ENCODE peak calls at places on chromosomes 1 and 21, in four cellular contexts. One of them, this sample, is unnamed.

GRCh38 chr1:110637475-110637874 is 31.3 kb upstream of the KCNA2 start:
- DNase-seq in neuronal stem cell: no peak
- DNase-seq in sigmoid colon: no peak
- DNase-seq in thoracic aorta: no peak
- DNase-seq in this sample: no peak

GRCh38 chr1:85661767-85662166 is 46.5 kb downstream of the ZNHIT6 start:
- DNase-seq in thoracic aorta: no peak
- DNase-seq in sigmoid colon: no peak
- DNase-seq in neuronal stem cell: no peak
- DNase-seq in this sample: no peak

GRCh38 chr1:61070054-61070453 is 12.3 kb upstream of the NFIA start:
- DNase-seq in thoracic aorta: no peak
- DNase-seq in neuronal stem cell: no peak
- DNase-seq in sigmoid colon: no peak
- DNase-seq in this sample: no peak

GRCh38 chr1:35539073-35539823 is 18.0 kb downstream of the KIAA0319L start:
- DNase-seq in neuronal stem cell: peak; percentile 32
- DNase-seq in thoracic aorta: no peak
- DNase-seq in sigmoid colon: no peak
- DNase-seq in this sample: no peak

GRCh38 chr1:228347181-228347580 is 59.5 kb downstream of the TRIM11 start:
- DNase-seq in neuronal stem cell: no peak
- DNase-seq in sigmoid colon: peak; percentile 17
- DNase-seq in thoracic aorta: no peak
- DNase-seq in this sample: no peak

GRCh38 chr1:41538741-41539415 is 54.4 kb upstream of the EDN2 start:
- DNase-seq in thoracic aorta: no peak
- DNase-seq in neuronal stem cell: no peak
- DNase-seq in sigmoid colon: peak; percentile 15
- DNase-seq in this sample: no peak

GRCh38 chr1:37734629-37735591 is 30.0 kb downstream of the EPHA10 start:
- DNase-seq in thoracic aorta: no peak
- DNase-seq in sigmoid colon: no peak
- DNase-seq in neuronal stem cell: peak; percentile 33
- DNase-seq in this sample: no peak

GRCh38 chr1:185459141-185459540 is 142.1 kb upstream of the IVNS1ABP start:
- DNase-seq in sigmoid colon: no peak
- DNase-seq in neuronal stem cell: no peak
- DNase-seq in thoracic aorta: no peak
- DNase-seq in this sample: no peak

GRCh38 chr1:214107322-214108096 is 119.7 kb downstream of the PROX1 start:
- DNase-seq in neuronal stem cell: no peak
- DNase-seq in thoracic aorta: no peak
- DNase-seq in sigmoid colon: no peak
- DNase-seq in this sample: no peak

GRCh38 chr21:28336299-28336698 is 656.4 kb downstream of the LTN1 start:
- DNase-seq in neuronal stem cell: no peak
- DNase-seq in sigmoid colon: no peak
- DNase-seq in thoracic aorta: no peak
- DNase-seq in this sample: no peak

GRCh38 chr1:171457412-171457811 is 27.9 kb upstream of the PRRC2C start:
- DNase-seq in thoracic aorta: no peak
- DNase-seq in neuronal stem cell: no peak
- DNase-seq in sigmoid colon: no peak
- DNase-seq in this sample: no peak

GRCh38 chr1:218711021-218711420 is 365.9 kb downstream of the TGFB2 start:
- DNase-seq in neuronal stem cell: no peak
- DNase-seq in sigmoid colon: no peak
- DNase-seq in thoracic aorta: no peak
- DNase-seq in this sample: no peak

GRCh38 chr1:34928865-34929496 is 469 bp downstream of the DLGAP3 start:
- DNase-seq in sigmoid colon: no peak
- DNase-seq in neuronal stem cell: no peak
- DNase-seq in thoracic aorta: no peak
- DNase-seq in this sample: no peak

GRCh38 chr1:53639996-53640695 is 98.8 kb downstream of the GLIS1 start:
- DNase-seq in thoracic aorta: no peak
- DNase-seq in neuronal stem cell: no peak
- DNase-seq in sigmoid colon: no peak
- DNase-seq in this sample: no peak

GRCh38 chr1:37691497-37692077 is 729 bp upstream of the CDCA8 start:
- DNase-seq in neuronal stem cell: no peak
- DNase-seq in thoracic aorta: no peak
- DNase-seq in sigmoid colon: peak; percentile 74
- DNase-seq in this sample: no peak

GRCh38 chr1:78101514-78101913 is 55.7 kb downstream of the GIPC2 start:
- DNase-seq in neuronal stem cell: no peak
- DNase-seq in sigmoid colon: no peak
- DNase-seq in thoracic aorta: peak; percentile 49
- DNase-seq in this sample: no peak

GRCh38 chr1:169941982-169942830 is 48.5 kb upstream of the SCYL3 start:
- DNase-seq in thoracic aorta: no peak
- DNase-seq in neuronal stem cell: no peak
- DNase-seq in sigmoid colon: no peak
- DNase-seq in this sample: no peak

DNA sequence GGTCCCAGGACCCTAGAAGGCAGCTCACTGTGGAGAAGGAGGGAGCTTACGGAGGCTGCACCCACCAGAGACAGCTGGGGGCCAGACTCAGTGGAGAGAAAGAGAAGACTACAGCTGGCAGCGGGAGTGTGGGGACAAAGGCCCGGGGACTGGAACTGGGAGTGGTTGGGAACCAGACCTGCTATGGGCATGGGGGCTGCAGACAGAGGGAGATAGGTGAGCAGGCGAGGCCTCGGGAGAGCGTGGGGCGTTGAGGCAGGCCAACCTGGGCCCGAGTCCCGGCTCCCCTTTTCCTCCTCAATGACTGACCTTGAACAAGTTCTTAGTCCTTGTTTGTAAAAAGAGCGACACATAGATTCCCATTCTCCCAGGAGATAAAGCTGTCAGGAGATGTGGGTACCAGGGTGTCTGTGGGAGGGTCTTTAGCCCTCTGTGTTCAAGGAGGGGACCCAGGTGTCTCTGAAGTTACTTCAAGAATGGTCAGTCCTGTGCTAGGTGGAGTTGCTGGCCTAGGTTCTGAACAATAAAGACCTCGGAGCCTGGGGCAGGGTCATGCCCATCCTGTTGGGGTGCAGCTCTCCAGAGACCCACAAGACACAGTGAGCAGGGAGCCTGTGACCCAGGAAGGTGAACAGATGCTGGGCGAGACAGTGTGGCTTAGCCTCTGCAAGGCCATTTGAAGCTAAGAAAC is 87.9 kb downstream of the ITPKB start:
- DNase-seq in thoracic aorta: no peak
- DNase-seq in neuronal stem cell: no peak
- DNase-seq in sigmoid colon: no peak
- DNase-seq in this sample: no peak
- H3K27ac ChIP-seq in thoracic aorta: no peak overlapping the region
- H3K27ac ChIP-seq in neuronal stem cell: no peak overlapping the region
- H3K27ac ChIP-seq in sigmoid colon: no peak overlapping the region
- H3K27ac ChIP-seq in this sample: no peak overlapping the region

GRCh38 chr1:56709995-56710394 is 64.9 kb downstream of the PRKAA2 start:
- DNase-seq in sigmoid colon: no peak
- DNase-seq in thoracic aorta: no peak
- DNase-seq in neuronal stem cell: no peak
- DNase-seq in this sample: no peak
- H3K27ac ChIP-seq in sigmoid colon: no peak overlapping the region
- H3K27ac ChIP-seq in thoracic aorta: no peak overlapping the region
- H3K27ac ChIP-seq in neuronal stem cell: no peak overlapping the region
- H3K27ac ChIP-seq in this sample: no peak overlapping the region

GRCh38 chr1:161037661-161038522 is 872 bp downstream of the TSTD1 start:
- DNase-seq in thoracic aorta: no peak
- DNase-seq in sigmoid colon: no peak
- DNase-seq in neuronal stem cell: peak; percentile 26
- DNase-seq in this sample: no peak
- H3K27ac ChIP-seq in thoracic aorta: no peak overlapping the region
- H3K27ac ChIP-seq in sigmoid colon: no peak overlapping the region
- H3K27ac ChIP-seq in neuronal stem cell: peak overlapping the region; percentile 2
- H3K27ac ChIP-seq in this sample: peak overlapping the region; percentile 77

GRCh38 chr1:98314591-98314990 is 346.9 kb upstream of the SNX7 start:
- DNase-seq in neuronal stem cell: no peak
- DNase-seq in thoracic aorta: no peak
- DNase-seq in sigmoid colon: no peak
- DNase-seq in this sample: no peak

GRCh38 chr1:98321191-98321590 is 340.3 kb upstream of the SNX7 start:
- DNase-seq in sigmoid colon: no peak
- DNase-seq in thoracic aorta: no peak
- DNase-seq in neuronal stem cell: no peak
- DNase-seq in this sample: no peak

GRCh38 chr1:98315309-98315708 is 346.2 kb upstream of the SNX7 start:
- DNase-seq in neuronal stem cell: no peak
- DNase-seq in sigmoid colon: no peak
- DNase-seq in thoracic aorta: peak; percentile 17
- DNase-seq in this sample: no peak

DNA sequence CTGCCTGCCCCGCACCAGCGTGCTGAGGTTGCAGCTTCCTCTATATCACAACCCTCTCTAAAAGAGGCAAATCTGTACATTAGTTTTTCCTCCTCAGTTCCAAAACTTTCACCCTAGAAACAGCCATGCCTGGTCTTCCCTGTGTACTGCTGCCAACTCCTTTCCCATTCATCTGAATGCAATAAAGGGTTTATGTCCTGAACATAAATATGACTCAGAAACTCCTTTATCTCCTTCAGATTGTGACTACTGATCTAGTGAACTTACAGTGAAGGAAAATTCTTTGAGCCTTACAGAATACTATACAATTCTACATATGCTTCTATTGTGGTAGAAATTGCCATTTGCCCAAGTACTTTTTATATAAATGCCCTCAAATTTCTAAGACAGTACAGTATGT is 345.2 kb upstream of the SNX7 start:
- DNase-seq in thoracic aorta: no peak
- DNase-seq in sigmoid colon: no peak
- DNase-seq in neuronal stem cell: no peak
- DNase-seq in this sample: no peak
- H3K27ac ChIP-seq in thoracic aorta: no peak overlapping the region
- H3K27ac ChIP-seq in sigmoid colon: no peak overlapping the region
- H3K27ac ChIP-seq in neuronal stem cell: no peak overlapping the region
- H3K27ac ChIP-seq in this sample: no peak overlapping the region